ENCODE peak calls at places on chromosomes 6 and 20, in ten cellular contexts. J is coronary artery, S is nephron progenitor cell, B is CD14-positive monocyte, N is fibroblast of lung, R is ascending aorta, T is cardiac fibroblast, W is lower lobe of right lung, C is foreskin fibroblast, I is colonic mucosa. X is an unnamed sample.

GRCh38 chr6:111096246-111096645 is 8.9 kb downstream of the SLC16A10 start:
- DNase-seq in W (peak; percentile 66), T (no peak), I (peak; percentile 80), J (no peak), R (no peak), N (no peak), B (no peak), S (no peak), C (no peak), X (no peak)

GRCh38 chr6:29926081-29926794 is 16.1 kb upstream of the HLA-A start:
- DNase-seq in J (peak; percentile 69), R (no peak), I (peak; percentile 81), C (peak; percentile 21), S (no peak), B (no peak), N (no peak), T (peak; percentile 8), W (no peak), X (no peak)

GRCh38 chr6:10588562-10589428 is 67.6 kb downstream of the GCNT2 start:
- DNase-seq in N (no peak), W (no peak), T (no peak), S (no peak), R (no peak), B (no peak), I (no peak), J (peak; percentile 29), C (no peak), X (no peak)

GRCh38 chr6:3884007-3884745 is 35.0 kb downstream of the FAM50B start:
- DNase-seq in R (no peak), I (no peak), N (peak; percentile 75), B (no peak), T (peak; percentile 79), W (no peak), C (peak; percentile 82), J (no peak), S (no peak), X (no peak)

GRCh38 chr6:169935348-169935718 is 183.9 kb downstream of the ERMARD start:
- DNase-seq in T (no peak), I (no peak), S (peak; percentile 56), J (no peak), W (no peak), C (no peak), R (no peak), B (no peak), N (no peak), X (no peak)

GRCh38 chr20:48789781-48790544 is 37.8 kb downstream of the PREX1 start:
- DNase-seq in N (no peak), R (no peak), T (no peak), B (peak; percentile 20), J (no peak), I (no peak), S (no peak), W (no peak), C (no peak), X (no peak)

GRCh38 chr20:1943267-1944002 is 48.2 kb downstream of the SIRPA start:
- DNase-seq in T (peak; percentile 65), R (peak; percentile 34), S (no peak), N (no peak), C (peak; percentile 65), B (peak; percentile 96), W (peak; percentile 76), I (peak; percentile 30), J (no peak), X (no peak)

GRCh38 chr20:2814587-2815051 is at the start of gene C20orf141:
- DNase-seq in W (no peak), I (no peak), C (peak; percentile 99), N (peak; percentile 96), S (no peak), B (no peak), R (no peak), T (peak; percentile 100), J (peak; percentile 73), X (peak; percentile 55)

DNA sequence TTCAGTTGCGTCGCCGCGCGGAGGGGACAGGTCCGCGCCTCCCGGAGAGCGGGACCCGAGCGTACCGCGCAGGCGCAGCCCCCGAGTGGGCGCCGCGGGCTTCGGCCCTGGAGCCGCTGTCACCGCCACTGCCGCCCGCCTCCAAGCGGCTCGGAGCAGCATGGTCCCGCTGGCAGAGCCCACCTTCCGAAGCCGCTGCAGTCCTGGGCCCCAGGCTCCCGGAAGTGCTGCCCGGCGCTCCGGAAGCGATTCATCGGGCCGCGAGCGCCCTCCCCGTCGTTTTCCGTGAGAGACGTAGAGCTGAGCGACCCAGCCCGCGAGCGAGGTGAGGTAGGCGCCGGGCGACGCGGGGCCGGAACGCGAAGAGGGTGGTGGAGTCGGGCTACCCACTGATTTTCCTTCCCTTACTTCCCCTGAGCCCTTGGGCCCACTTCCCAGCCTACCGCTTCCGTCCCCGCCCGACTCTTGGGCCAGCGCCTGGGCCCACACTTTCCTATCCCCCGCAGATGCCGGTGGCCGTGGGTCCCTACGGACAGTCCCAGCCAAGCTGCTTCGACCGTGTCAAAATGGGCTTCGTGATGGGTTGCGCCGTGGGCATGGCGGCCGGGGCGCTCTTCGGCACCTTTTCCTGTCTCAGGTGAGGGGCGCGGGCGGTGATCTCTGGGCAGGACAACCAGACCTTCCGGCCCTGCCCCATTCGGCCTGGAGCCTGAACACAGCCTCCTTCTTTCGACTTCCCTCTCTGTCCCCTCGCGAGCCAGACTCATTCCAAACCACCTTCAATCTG is at the start of the genes NFS1 and ROMO1:
- DNase-seq in R (peak; percentile 37), S (peak; percentile 88), C (peak; percentile 95), J (peak; percentile 91), W (peak; percentile 91), N (peak; percentile 78), T (peak; percentile 78), B (peak; percentile 77), I (peak; percentile 88), X (peak; percentile 93)
- TF ChIP-seq CTCF in R (peak; percentile 20), S (no peak), C (peak; percentile 9), J (no peak), W (peak; percentile 37), N (peak; percentile 19), T (no peak), B (peak; percentile 19), I (no peak), X (peak; percentile 60)

GRCh38 chr20:50004175-50004574 is 21.4 kb downstream of the SNAI1 start:
- DNase-seq in I (no peak), R (no peak), J (no peak), C (no peak), N (no peak), B (no peak), S (no peak), T (peak; percentile 37), W (no peak), X (no peak)

GRCh38 chr20:50005378-50006020 is 22.7 kb downstream of the SNAI1 start:
- DNase-seq in N (no peak), C (no peak), I (no peak), R (no peak), B (no peak), S (no peak), W (no peak), T (peak; percentile 49), J (no peak), X (no peak)

GRCh38 chr20:50003253-50003656 is 20.5 kb downstream of the SNAI1 start:
- DNase-seq in S (no peak), J (no peak), W (no peak), T (peak; percentile 98), C (peak; percentile 88), B (peak; percentile 81), R (no peak), N (peak; percentile 91), I (no peak), X (no peak)

GRCh38 chr20:49999329-49999728 is 16.5 kb downstream of the SNAI1 start:
- DNase-seq in B (peak; percentile 68), R (no peak), C (no peak), J (no peak), I (no peak), W (no peak), S (no peak), N (no peak), T (no peak), X (no peak)

DNA sequence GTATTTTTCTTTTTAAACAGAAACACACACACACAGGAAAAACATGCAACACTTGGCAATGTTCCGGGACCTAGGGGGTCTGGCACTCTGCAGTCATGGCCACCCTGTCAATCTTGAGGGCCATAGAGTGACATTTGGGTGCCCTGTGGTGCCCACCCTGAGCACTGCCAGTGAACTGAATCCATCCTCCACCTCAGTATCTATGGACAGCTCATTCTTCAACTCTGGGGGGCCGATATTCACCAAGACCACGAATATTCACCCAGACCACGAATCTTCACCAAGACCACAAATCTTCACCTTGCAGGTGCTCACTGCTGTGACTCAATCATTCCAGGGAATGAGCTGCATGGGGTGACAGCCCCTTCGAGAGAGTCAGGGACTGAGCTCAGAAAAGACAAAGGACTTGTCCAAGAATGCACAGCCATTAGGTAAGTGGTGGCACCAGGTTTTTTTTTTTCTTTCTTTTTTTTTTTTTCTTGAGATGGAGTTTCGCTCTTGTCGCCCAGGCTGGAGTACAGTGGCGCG is 19.1 kb downstream of the SNAI1 start:
- DNase-seq in S (no peak), J (no peak), R (no peak), I (no peak), N (peak; percentile 39), B (no peak), C (no peak), W (no peak), T (no peak), X (no peak)
- TF ChIP-seq CTCF in S (no peak), J (no peak), R (no peak), I (no peak), N (no peak), B (no peak), C (no peak), W (no peak), T (no peak), X (no peak)

DNA sequence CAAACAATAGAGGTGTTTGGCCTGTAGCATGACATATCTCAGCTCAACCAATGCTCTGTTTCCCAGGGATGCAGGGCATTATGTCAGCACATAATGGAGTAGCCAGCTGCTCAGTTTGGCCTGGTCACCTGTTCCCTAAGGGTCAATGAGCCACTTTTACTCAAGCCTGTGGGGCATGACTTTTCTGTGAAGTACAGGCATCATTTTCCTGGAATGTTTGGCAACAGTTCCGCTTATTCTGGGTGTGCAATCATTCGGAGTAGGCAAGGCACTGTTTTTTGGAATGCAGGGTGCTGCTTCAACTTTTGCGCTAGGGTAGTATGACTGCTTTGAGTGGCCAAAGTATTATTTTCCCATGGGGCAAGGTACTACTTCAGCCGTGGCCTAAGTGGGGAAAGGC is 665.4 kb downstream of the EPHA7 start:
- DNase-seq in J (no peak), C (no peak), R (no peak), B (no peak), I (no peak), S (no peak), N (no peak), T (no peak), W (no peak), X (no peak)
- TF ChIP-seq CTCF in J (no peak), C (no peak), R (no peak), B (no peak), I (no peak), S (no peak), N (no peak), T (no peak), W (no peak), X (no peak)

DNA sequence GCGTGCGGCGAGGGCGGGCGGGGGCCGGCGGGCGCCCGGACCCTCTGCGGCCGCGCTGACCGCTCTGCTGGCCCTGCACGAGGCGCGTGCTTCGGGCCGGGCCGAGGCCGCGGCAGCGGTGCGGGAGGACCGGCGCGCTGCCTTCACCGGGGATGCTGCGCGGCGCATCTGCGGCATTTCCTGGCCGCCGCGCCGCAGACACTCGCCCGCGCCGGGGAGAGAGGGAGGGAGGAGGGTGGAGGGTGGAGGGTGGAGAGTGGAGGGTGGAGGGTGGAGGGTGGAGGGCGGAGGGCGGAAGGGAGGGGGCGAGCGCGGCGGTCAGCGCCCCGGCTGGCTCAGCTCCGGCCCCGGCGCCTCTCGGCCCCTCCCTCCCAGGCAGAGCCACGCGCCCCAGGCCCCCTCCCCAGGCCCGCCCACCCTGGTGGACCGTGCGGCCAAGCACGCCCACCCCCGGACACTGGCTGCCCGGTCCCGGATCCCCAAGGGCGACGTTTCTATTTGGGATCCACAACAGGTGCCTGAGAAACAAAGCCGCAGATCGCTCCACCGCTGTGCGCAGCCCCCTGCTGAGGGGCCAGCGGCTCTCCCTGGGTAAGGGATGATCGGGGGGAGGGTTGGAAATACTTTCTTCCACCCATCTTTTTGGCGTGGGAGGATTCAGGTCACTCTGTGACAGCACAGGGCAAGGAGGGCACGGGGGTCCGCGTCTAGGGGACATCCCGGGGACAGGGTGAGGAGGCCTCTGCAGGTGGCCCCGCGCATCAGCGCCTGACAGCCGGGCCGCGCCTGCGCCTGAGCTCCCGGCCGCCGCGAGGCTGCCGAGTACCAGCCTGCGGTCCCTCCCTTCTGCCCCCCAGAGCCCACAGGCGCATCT is 111.2 kb upstream of the BEND6 start:
- DNase-seq in J (peak; percentile 81), C (peak; percentile 95), R (no peak), S (peak; percentile 78), B (no peak), I (peak; percentile 62), T (peak; percentile 77), W (peak; percentile 81), N (peak; percentile 77), X (peak; percentile 84)
- TF ChIP-seq CTCF in J (peak; percentile 56), C (peak; percentile 53), R (peak; percentile 84), S (peak; percentile 51), B (peak; percentile 43), I (peak; percentile 41), T (peak; percentile 53), W (peak; percentile 61), N (peak; percentile 49), X (peak; percentile 72)